ENCODE peak calls at places on chromosome 2, in four cellular contexts. L is heart right ventricle, G is right cardiac atrium, M is nephron progenitor cell. S is an unnamed sample.

GRCh38 chr2:222306393-222307137 is 7.8 kb upstream of the PAX3 start:
- DNase-seq in L (no peak), G (no peak), M (no peak), S (no peak)

GRCh38 chr2:230234845-230235244 is 9.3 kb downstream of the SP140 start:
- DNase-seq in L (no peak), G (no peak), M (no peak), S (no peak)

GRCh38 chr2:13005761-13006336 is 289.1 kb downstream of the TRIB2 start:
- DNase-seq in L (no peak), G (no peak), M (no peak), S (no peak)

GRCh38 chr2:71486881-71487640 is 33.7 kb downstream of the DYSF start:
- DNase-seq in L (no peak), G (no peak), M (no peak), S (no peak)

GRCh38 chr2:176138526-176139169 is 9.1 kb downstream of the HOXD8 start:
- DNase-seq in L (no peak), G (no peak), M (no peak), S (peak)

GRCh38 chr2:8462899-8463648 is 218.8 kb upstream of the ID2 start:
- DNase-seq in L (no peak), G (no peak), M (no peak), S (no peak)

GRCh38 chr2:48569433-48569832 is 39.5 kb downstream of the STON1 start:
- DNase-seq in L (no peak), G (no peak), M (no peak), S (no peak)

GRCh38 chr2:38898256-38898655 is 8.6 kb downstream of the ARHGEF33 start:
- DNase-seq in L (no peak), G (no peak), M (no peak), S (no peak)

GRCh38 chr2:100620481-100620880 is 57.7 kb downstream of the PDCL3 start:
- DNase-seq in L (no peak), G (no peak), M (no peak), S (no peak)

GRCh38 chr2:101388232-101388631 is 929 bp upstream of the CREG2 start:
- DNase-seq in L (no peak), G (no peak), M (no peak), S (no peak)

GRCh38 chr2:191811807-191812602 is 34.9 kb downstream of the CAVIN2 start:
- DNase-seq in L (peak), G (peak), M (peak), S (peak)

GRCh38 chr2:85001595-85001994 is 30.6 kb downstream of the KCMF1 start:
- DNase-seq in L (no peak), G (no peak), M (no peak), S (no peak)

GRCh38 chr2:96633641-96634040 is 4.5 kb downstream of the KANSL3 start:
- DNase-seq in L (no peak), G (no peak), M (no peak), S (no peak)

GRCh38 chr2:226211439-226211838 is 588.2 kb downstream of the IRS1 start:
- DNase-seq in L (no peak), G (no peak), M (no peak), S (no peak)